ENCODE peak calls at places on chromosomes 13 and 19, in four cellular contexts. J, L, G and T are unnamed samples.

GRCh38 chr19:19214892-19215291 is 3.1 kb downstream of the NCAN start:
- DNase-seq in J (no peak), L (peak), G (peak), T (peak)

GRCh38 chr13:39864221-39864620 is 208.8 kb downstream of the COG6 start:
- DNase-seq in J (no peak), L (no peak), G (no peak), T (no peak)

GRCh38 chr19:58181902-58182576 is 822 bp upstream of the ZNF274 start:
- DNase-seq in J (peak), L (peak), G (no peak), T (peak)

GRCh38 chr13:44537238-44537637 is 38.9 kb downstream of the TSC22D1 start:
- DNase-seq in J (no peak), L (no peak), G (no peak), T (no peak)

GRCh38 chr19:19447536-19448237 is 42.2 kb downstream of the GATAD2A start:
- DNase-seq in J (no peak), L (no peak), G (no peak), T (no peak)

GRCh38 chr13:53064721-53065120 is 36.1 kb downstream of the OLFM4 start:
- DNase-seq in J (peak), L (peak), G (no peak), T (no peak)

GRCh38 chr13:89393758-89394157 is 1722.6 kb downstream of the SLITRK5 start:
- DNase-seq in J (no peak), L (no peak), G (no peak), T (no peak)

GRCh38 chr13:95153647-95154405 is 147.4 kb downstream of the ABCC4 start:
- DNase-seq in J (no peak), L (no peak), G (peak), T (peak)

GRCh38 chr19:19651076-19651475 is 7.6 kb upstream of the GMIP start:
- DNase-seq in J (peak), L (peak), G (no peak), T (no peak)

GRCh38 chr19:10478476-10478875 is 24.7 kb downstream of the KEAP1 start:
- DNase-seq in J (no peak), L (no peak), G (no peak), T (peak)

GRCh38 chr13:43303040-43303729 is 279.8 kb downstream of the DNAJC15 start:
- DNase-seq in J (peak), L (peak), G (peak), T (peak)

GRCh38 chr19:54431255-54431838 is 16.1 kb downstream of the TTYH1 start:
- DNase-seq in J (peak), L (no peak), G (peak), T (no peak)

GRCh38 chr13:97844151-97844550 is 109.3 kb upstream of the IPO5 start:
- DNase-seq in J (no peak), L (no peak), G (no peak), T (no peak)

GRCh38 chr13:51148952-51149573 is 38.0 kb upstream of the C13orf42 start:
- DNase-seq in J (no peak), L (peak), G (peak), T (peak)

GRCh38 chr13:76722782-76723181 is 163.4 kb downstream of the KCTD12 start:
- DNase-seq in J (no peak), L (no peak), G (no peak), T (no peak)

GRCh38 chr13:101149735-101150380 is 266.4 kb downstream of the NALCN start:
- DNase-seq in J (no peak), L (no peak), G (peak), T (peak)

GRCh38 chr13:39481493-39481892 is 121.5 kb downstream of the LHFPL6 start:
- DNase-seq in J (no peak), L (peak), G (no peak), T (no peak)

GRCh38 chr13:64347662-64348061 is 2882.5 kb downstream of the PCDH9 start:
- DNase-seq in J (no peak), L (no peak), G (no peak), T (peak)

GRCh38 chr13:48985751-48986150 is 10.0 kb downstream of the FNDC3A start:
- DNase-seq in J (no peak), L (no peak), G (no peak), T (no peak)

GRCh38 chr19:3061214-3062161 is 807 bp downstream of the TLE5 start:
- DNase-seq in J (peak), L (peak), G (no peak), T (peak)

GRCh38 chr19:43809762-43810696 is 7.8 kb upstream of the LYPD5 start:
- DNase-seq in J (no peak), L (no peak), G (peak), T (peak)

GRCh38 chr13:49643003-49643651 is 14.8 kb downstream of the ARL11 start:
- DNase-seq in J (no peak), L (no peak), G (no peak), T (no peak)

GRCh38 chr19:10471909-10472308 is 31.2 kb downstream of the KEAP1 start:
- DNase-seq in J (no peak), L (no peak), G (peak), T (peak)

GRCh38 chr19:13844130-13844631 is 32.8 kb upstream of the NANOS3 start:
- DNase-seq in J (peak), L (no peak), G (no peak), T (no peak)

GRCh38 chr13:25575562-25575961 is 203.8 kb downstream of the ATP8A2 start:
- DNase-seq in J (no peak), L (no peak), G (no peak), T (no peak)

GRCh38 chr19:4633140-4633967 is 6.0 kb upstream of the TNFAIP8L1 start:
- DNase-seq in J (peak), L (peak), G (peak), T (peak)

GRCh38 chr13:38630780-38631179 is 56.1 kb upstream of the FREM2 start:
- DNase-seq in J (no peak), L (no peak), G (no peak), T (peak)

GRCh38 chr19:48637948-48638830 is 1.0 kb upstream of the DBP start:
- DNase-seq in J (peak), L (peak), G (peak), T (peak)

GRCh38 chr13:75829874-75830273 is 193.7 kb downstream of the LMO7 start:
- DNase-seq in J (no peak), L (no peak), G (no peak), T (no peak)

GRCh38 chr13:86946734-86947133 is 724.4 kb upstream of the SLITRK5 start:
- DNase-seq in J (no peak), L (no peak), G (no peak), T (no peak)

GRCh38 chr13:103835052-103835451 is 768.8 kb upstream of the SLC10A2 start:
- DNase-seq in J (no peak), L (no peak), G (no peak), T (no peak)

GRCh38 chr19:18617562-18617961 is 4.9 kb downstream of the TMEM59L start:
- DNase-seq in J (no peak), L (no peak), G (no peak), T (no peak)

GRCh38 chr13:90402613-90403012 is 944.9 kb upstream of the MIR17HG start:
- DNase-seq in J (no peak), L (no peak), G (no peak), T (no peak)

GRCh38 chr19:15841875-15842569 is 26.6 kb upstream of the OR10H1 start:
- DNase-seq in J (no peak), L (no peak), G (no peak), T (no peak)

GRCh38 chr13:101626925-101627555 is 174.6 kb downstream of the ITGBL1 start:
- DNase-seq in J (no peak), L (no peak), G (peak), T (peak)

GRCh38 chr19:18203408-18203862 is 407 bp downstream of the RAB3A start:
- DNase-seq in J (peak), L (peak), G (no peak), T (peak)

GRCh38 chr13:46961719-46962118 is 64.9 kb upstream of the HTR2A start:
- DNase-seq in J (no peak), L (no peak), G (peak), T (peak)

GRCh38 chr19:31223805-31224534 is 125.3 kb downstream of the TSHZ3 start:
- DNase-seq in J (no peak), L (no peak), G (peak), T (peak)

GRCh38 chr13:30796132-30796832 is 60.9 kb downstream of the ALOX5AP start:
- DNase-seq in J (no peak), L (no peak), G (peak), T (peak)
- TF ChIP-seq CTCF in J (no peak), L (no peak), G (no peak), T (no peak)

GRCh38 chr13:45783346-45784043 is 68.1 kb downstream of the SIAH3 start:
- DNase-seq in J (no peak), L (no peak), G (no peak), T (no peak)

GRCh38 chr13:45782327-45783045 is 69.1 kb downstream of the SIAH3 start:
- DNase-seq in J (no peak), L (no peak), G (no peak), T (no peak)

GRCh38 chr13:45778897-45779296 is 72.7 kb downstream of the SIAH3 start:
- DNase-seq in J (no peak), L (no peak), G (no peak), T (no peak)

GRCh38 chr13:45779901-45780300 is 71.7 kb downstream of the SIAH3 start:
- DNase-seq in J (no peak), L (no peak), G (no peak), T (no peak)

DNA sequence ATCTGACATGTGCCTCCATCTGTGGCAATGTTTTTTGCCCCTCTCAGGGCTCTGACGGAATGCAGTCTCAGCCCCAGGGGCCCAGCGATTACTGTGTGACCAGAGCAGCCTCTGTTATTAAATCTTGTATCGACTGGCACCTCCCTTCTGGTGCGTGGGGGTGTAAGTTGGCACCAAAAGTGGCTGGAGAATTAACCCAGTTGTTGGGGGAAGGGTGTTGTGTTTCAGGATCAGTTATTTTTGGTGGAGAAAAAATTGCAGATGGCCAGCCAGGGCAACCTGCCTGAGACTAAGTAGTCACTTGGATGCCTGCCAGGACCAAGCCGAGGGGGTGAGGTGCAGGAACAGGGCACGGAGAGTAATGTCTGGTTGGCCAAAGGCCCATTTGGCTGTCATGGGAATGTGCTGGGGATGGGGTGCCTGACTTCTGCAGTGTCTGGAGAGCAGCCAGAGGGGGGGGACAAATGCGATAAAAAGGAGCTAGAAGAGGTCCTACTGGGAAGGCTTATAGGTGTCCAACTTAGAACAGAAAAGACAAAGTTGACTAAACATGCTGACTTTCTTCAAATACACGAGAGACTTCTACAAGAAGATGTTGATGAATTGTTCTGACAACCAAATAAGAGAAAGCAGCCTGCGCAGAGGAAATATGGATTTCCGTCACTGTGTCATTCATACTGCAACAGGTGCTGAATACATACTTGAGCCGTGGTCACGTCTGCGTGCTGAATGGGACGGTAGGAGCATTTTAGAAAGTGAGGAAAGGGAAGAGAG is 69.8 kb downstream of the SIAH3 start:
- DNase-seq in J (peak), L (peak), G (peak), T (no peak)
- H3K4me3 ChIP-seq in J (no peak), L (no peak), G (no peak), T (no peak)

GRCh38 chr13:113818700-113819295 is 45.1 kb downstream of the GAS6 start:
- DNase-seq in J (no peak), L (no peak), G (no peak), T (no peak)
- TF ChIP-seq CTCF in J (no peak), L (no peak), G (no peak), T (no peak)

GRCh38 chr19:1244693-1245451 is 3.3 kb downstream of the ATP5F1D start:
- DNase-seq in J (peak), L (peak), G (no peak), T (no peak)
- H3K4me3 ChIP-seq in J (peak), L (peak), G (no peak), T (peak)

GRCh38 chr13:67238277-67238859 is 8.2 kb upstream of the PCDH9 start:
- DNase-seq in J (no peak), L (no peak), G (peak), T (peak)
- TF ChIP-seq CTCF in J (peak), L (peak), G (peak), T (peak)

GRCh38 chr19:47256688-47257410 is 524 bp downstream of the CCDC9 start:
- DNase-seq in J (peak), L (peak), G (peak), T (peak)
- H3K4me3 ChIP-seq in J (peak), L (peak), G (peak), T (peak)

GRCh38 chr19:12794196-12794921 is 3.1 kb downstream of the JUNB start:
- DNase-seq in J (no peak), L (no peak), G (peak), T (peak)
- TF ChIP-seq CTCF in J (no peak), L (no peak), G (no peak), T (no peak)

GRCh38 chr19:41914906-41915247 is 13.4 kb downstream of the ERFL start:
- DNase-seq in J (no peak), L (no peak), G (no peak), T (no peak)
- H3K4me3 ChIP-seq in J (no peak), L (no peak), G (no peak), T (no peak)

GRCh38 chr13:74452176-74452575 is 318.0 kb upstream of the KLF12 start:
- DNase-seq in J (no peak), L (no peak), G (no peak), T (peak)
- TF ChIP-seq CTCF in J (no peak), L (no peak), G (no peak), T (no peak)